ENCODE peak calls at places on chromosome 11, in eight cellular contexts. K, D, C, T, J, U, O and Q are unnamed samples.

GRCh38 chr11:92225563-92226308 is 1.1 kb downstream of the FAT3 start:
- DNase-seq in U (no peak), D (peak; percentile 19), K (no peak), J (peak; percentile 71), T (no peak), C (peak; percentile 64), O (peak; percentile 86), Q (peak; percentile 12)

GRCh38 chr11:129146196-129146595 is 45.9 kb downstream of the ARHGAP32 start:
- DNase-seq in C (no peak), T (no peak), K (no peak), D (no peak), J (no peak), U (no peak), O (no peak), Q (no peak)

GRCh38 chr11:117239295-117239694 is 6.8 kb downstream of the RNF214 start:
- DNase-seq in O (no peak), C (no peak), U (no peak), T (no peak), J (no peak), D (no peak), K (no peak), Q (no peak)

GRCh38 chr11:11450744-11451362 is 97.8 kb upstream of the CSNK2A3 start:
- DNase-seq in D (no peak), T (no peak), U (no peak), C (no peak), O (no peak), K (no peak), J (no peak), Q (no peak)

GRCh38 chr11:134944986-134945385 is 532.9 kb upstream of the B3GAT1 start:
- DNase-seq in T (no peak), K (no peak), C (no peak), D (no peak), O (no peak), J (no peak), U (no peak), Q (no peak)

GRCh38 chr11:33534575-33534974 is 166.1 kb downstream of the C11orf91 start:
- DNase-seq in T (no peak), U (no peak), C (no peak), J (no peak), O (no peak), D (no peak), K (no peak), Q (no peak)

GRCh38 chr11:117872962-117873827 is 3.3 kb downstream of the FXYD6 start:
- DNase-seq in U (no peak), K (no peak), J (no peak), O (no peak), D (no peak), T (no peak), C (no peak), Q (no peak)

GRCh38 chr11:6895010-6895409 is 2.7 kb upstream of the OR2D2 start:
- DNase-seq in U (no peak), J (no peak), D (no peak), O (no peak), T (no peak), C (no peak), K (no peak), Q (no peak)

GRCh38 chr11:76799061-76799804 is 16.1 kb downstream of the TSKU start:
- DNase-seq in U (peak; percentile 94), C (peak; percentile 93), O (peak; percentile 97), J (peak; percentile 97), K (peak; percentile 86), D (peak; percentile 93), T (peak; percentile 88), Q (peak; percentile 82)
- H3K4me1 ChIP-seq in U (peaks cover 21% of the 10 kb centered on the region), C (peaks cover 12% of the 10 kb centered on the region), O (peaks cover 36% of the 10 kb centered on the region), J (peaks cover 9% of the 10 kb centered on the region), K (peaks cover 77% of the 10 kb centered on the region), D (peaks cover 5% of the 10 kb centered on the region), T (peaks cover 31% of the 10 kb centered on the region), Q (peaks cover 11% of the 10 kb centered on the region)

GRCh38 chr11:61685611-61685955 is 5.4 kb downstream of the DAGLA start:
- DNase-seq in D (no peak), T (no peak), K (no peak), C (no peak), U (no peak), J (no peak), O (no peak), Q (no peak)

GRCh38 chr11:61682093-61682732 is 2.0 kb downstream of the DAGLA start:
- DNase-seq in C (peak; percentile 81), K (peak; percentile 33), O (no peak), J (peak; percentile 25), D (no peak), T (peak; percentile 64), U (no peak), Q (no peak)

GRCh38 chr11:61683116-61683515 is 2.9 kb downstream of the DAGLA start:
- DNase-seq in K (no peak), J (peak; percentile 15), O (no peak), D (no peak), C (no peak), T (no peak), U (no peak), Q (no peak)

GRCh38 chr11:61684870-61685610 is 4.8 kb downstream of the DAGLA start:
- DNase-seq in J (no peak), U (no peak), D (no peak), K (no peak), O (no peak), T (no peak), C (no peak), Q (no peak)

GRCh38 chr11:61683961-61684869 is 4.0 kb downstream of the DAGLA start:
- DNase-seq in O (peak; percentile 42), J (no peak), K (no peak), C (no peak), U (no peak), D (no peak), T (no peak), Q (no peak)
- H3K4me3 ChIP-seq in O (no peak overlapping the region), J (no peak overlapping the region), K (no peak overlapping the region), C (no peak overlapping the region), U (no peak overlapping the region), D (no peak overlapping the region), T (no peak overlapping the region), Q (no peak overlapping the region)

DNA sequence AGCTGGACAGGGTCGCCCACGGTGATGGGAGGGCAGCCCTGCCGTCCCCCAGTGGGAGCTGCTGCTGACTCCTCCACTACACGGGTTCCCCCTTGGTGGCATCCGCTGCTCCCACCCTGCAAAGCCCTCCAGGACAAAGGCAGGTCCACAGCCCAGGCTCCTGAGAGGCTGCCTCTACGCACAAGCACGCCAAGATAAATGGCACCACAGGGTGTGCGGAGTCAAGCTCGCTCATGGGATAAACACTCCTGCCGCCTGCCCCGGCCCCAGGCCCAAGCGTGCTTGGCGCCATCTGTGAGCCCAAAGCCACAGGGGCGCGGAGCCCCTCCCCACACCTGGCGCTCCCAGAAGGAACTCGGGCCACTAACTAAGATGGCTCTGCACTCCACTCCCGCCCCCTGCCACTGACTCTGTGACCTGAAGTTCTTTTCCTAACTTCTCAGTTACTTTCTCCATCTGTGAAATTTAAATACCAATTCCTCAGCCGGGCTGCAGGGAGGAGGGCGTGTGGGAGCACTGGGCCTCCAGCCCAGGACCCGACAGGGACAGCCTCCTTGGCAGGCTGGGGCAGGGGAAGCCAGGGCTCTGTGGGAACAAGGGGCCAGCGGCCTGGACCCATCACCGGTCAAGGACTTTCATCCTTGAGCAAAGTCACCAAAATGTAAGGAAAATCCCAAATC is 14.9 kb downstream of the EHD1 start:
- DNase-seq in D (peak; percentile 64), K (no peak), U (no peak), T (no peak), C (peak; percentile 81), O (no peak), J (no peak), Q (no peak)
- TF ChIP-seq EP300 in D (no peak), K (no peak), U (no peak), T (no peak), C (no peak), O (no peak), J (no peak), Q (peak; percentile 3)

GRCh38 chr11:130648601-130649000 is 200.2 kb downstream of the ADAMTS15 start:
- DNase-seq in O (no peak), T (peak; percentile 20), K (no peak), J (no peak), D (peak; percentile 59), U (no peak), C (peak; percentile 85), Q (peak; percentile 32)
- H3K4me1 ChIP-seq in O (peaks cover 10% of the 10 kb centered on the region), T (peaks cover 20% of the 10 kb centered on the region), K (peaks cover 80% of the 10 kb centered on the region), J (peaks cover 4% of the 10 kb centered on the region), D (peaks cover 11% of the 10 kb centered on the region), U (no peaks in the 10 kb centered on the region), C (peaks cover 53% of the 10 kb centered on the region), Q (no peaks in the 10 kb centered on the region)

GRCh38 chr11:132792341-132793140 is 739.8 kb downstream of the OPCML start:
- DNase-seq in U (no peak), T (no peak), O (peak; percentile 47), C (no peak), K (no peak), J (peak; percentile 87), D (no peak), Q (no peak)
- H3K4me3 ChIP-seq in U (no peak overlapping the region), T (no peak overlapping the region), O (no peak overlapping the region), C (no peak overlapping the region), K (no peak overlapping the region), J (no peak overlapping the region), D (no peak overlapping the region), Q (no peak overlapping the region)

GRCh38 chr11:66556086-66556485 is 9.4 kb downstream of the ACTN3 start:
- DNase-seq in C (no peak), J (no peak), T (no peak), K (no peak), U (no peak), D (no peak), O (no peak), Q (no peak)
- TF ChIP-seq EP300 in C (no peak), J (no peak), T (no peak), K (no peak), U (no peak), D (no peak), O (no peak), Q (no peak)

GRCh38 chr11:854601-855342 is 12.1 kb downstream of the TSPAN4 start:
- DNase-seq in T (no peak), O (peak; percentile 78), C (no peak), J (no peak), U (no peak), D (no peak), K (no peak), Q (no peak)

GRCh38 chr11:855343-855674 is 12.7 kb downstream of the TSPAN4 start:
- DNase-seq in D (no peak), C (no peak), T (no peak), O (no peak), J (no peak), U (no peak), K (no peak), Q (no peak)

GRCh38 chr11:855796-856195 is 13.1 kb downstream of the TSPAN4 start:
- DNase-seq in K (no peak), U (no peak), O (peak; percentile 79), C (no peak), T (no peak), J (peak; percentile 74), D (no peak), Q (no peak)

GRCh38 chr11:858053-858992 is 15.7 kb downstream of the TSPAN4 start:
- DNase-seq in D (no peak), U (no peak), O (peak; percentile 76), K (no peak), T (no peak), C (no peak), J (no peak), Q (no peak)

DNA sequence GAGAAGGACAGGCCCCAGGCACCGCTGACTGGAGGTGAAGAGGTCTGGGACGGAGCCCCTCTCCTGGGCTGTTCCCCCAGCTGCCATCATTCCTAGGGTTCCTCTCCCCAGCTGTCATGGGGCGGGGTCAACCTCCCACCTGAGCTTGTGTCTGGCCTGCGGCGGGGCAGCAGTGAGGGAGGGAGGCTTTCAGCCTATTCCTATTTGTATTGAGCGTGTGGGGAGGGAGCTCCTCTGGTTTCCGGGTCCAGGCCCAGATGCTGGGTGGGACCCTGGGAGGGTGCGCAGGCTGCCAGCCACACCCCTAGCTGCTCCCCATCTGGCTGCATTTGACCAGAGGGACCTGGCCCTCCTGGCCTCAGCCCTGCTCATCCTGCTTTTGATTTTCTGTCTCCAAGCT is 13.7 kb downstream of the TSPAN4 start:
- DNase-seq in T (no peak), U (no peak), D (no peak), O (peak; percentile 47), J (peak; percentile 79), C (no peak), K (no peak), Q (no peak)
- H3K4me1 ChIP-seq in T (peaks cover 9% of the 10 kb centered on the region), U (peaks cover 88% of the 10 kb centered on the region), D (peaks cover 12% of the 10 kb centered on the region), O (peaks cover 31% of the 10 kb centered on the region), J (peaks cover 69% of the 10 kb centered on the region), C (peaks cover 20% of the 10 kb centered on the region), K (peaks cover 30% of the 10 kb centered on the region), Q (peaks cover 97% of the 10 kb centered on the region)